ENCODE peak calls at places on chromosomes 1 and 21, in seven cellular contexts. One of them, this sample, is unnamed.

GRCh38 chr1:112251766-112252506 is 144.1 kb upstream of the CTTNBP2NL start:
- DNase-seq in endothelial cell: no peak
- DNase-seq in choroid plexus epithelial cell: peak; percentile 25
- DNase-seq in GM10248: no peak
- DNase-seq in brain microvascular endothelial cell: peak; percentile 50
- DNase-seq in A673: no peak
- DNase-seq in RWPE1: peak; percentile 86
- DNase-seq in this sample: no peak

GRCh38 chr1:69700770-69701169 is 133.0 kb downstream of the LRRC7 start:
- DNase-seq in endothelial cell: peak; percentile 66
- DNase-seq in choroid plexus epithelial cell: peak; percentile 39
- DNase-seq in GM10248: no peak
- DNase-seq in brain microvascular endothelial cell: peak; percentile 33
- DNase-seq in A673: peak; percentile 27
- DNase-seq in RWPE1: no peak
- DNase-seq in this sample: no peak

GRCh38 chr1:8423702-8424538 is 106.0 kb downstream of the SLC45A1 start:
- DNase-seq in endothelial cell: peak; percentile 70
- DNase-seq in choroid plexus epithelial cell: peak; percentile 73
- DNase-seq in GM10248: peak; percentile 51
- DNase-seq in brain microvascular endothelial cell: peak; percentile 49
- DNase-seq in A673: peak; percentile 85
- DNase-seq in RWPE1: peak; percentile 48
- DNase-seq in this sample: peak; percentile 65

GRCh38 chr1:172928412-172928811 is 122.3 kb downstream of the TNFSF18 start:
- DNase-seq in endothelial cell: no peak
- DNase-seq in choroid plexus epithelial cell: peak; percentile 85
- DNase-seq in GM10248: no peak
- DNase-seq in brain microvascular endothelial cell: peak; percentile 85
- DNase-seq in A673: no peak
- DNase-seq in RWPE1: peak; percentile 38
- DNase-seq in this sample: no peak

GRCh38 chr1:157442065-157442464 is 110.2 kb downstream of the FCRL5 start:
- DNase-seq in endothelial cell: no peak
- DNase-seq in choroid plexus epithelial cell: no peak
- DNase-seq in GM10248: no peak
- DNase-seq in brain microvascular endothelial cell: no peak
- DNase-seq in A673: no peak
- DNase-seq in RWPE1: no peak
- DNase-seq in this sample: no peak

GRCh38 chr21:28742527-28742926 is 250.2 kb downstream of the LTN1 start:
- DNase-seq in endothelial cell: no peak
- DNase-seq in choroid plexus epithelial cell: peak; percentile 60
- DNase-seq in GM10248: no peak
- DNase-seq in brain microvascular endothelial cell: peak; percentile 33
- DNase-seq in A673: peak; percentile 23
- DNase-seq in RWPE1: peak; percentile 30
- DNase-seq in this sample: no peak

GRCh38 chr1:109083923-109084322 is 6.6 kb upstream of the TMEM167B start:
- DNase-seq in endothelial cell: no peak
- DNase-seq in choroid plexus epithelial cell: no peak
- DNase-seq in GM10248: no peak
- DNase-seq in brain microvascular endothelial cell: no peak
- DNase-seq in A673: no peak
- DNase-seq in RWPE1: no peak
- DNase-seq in this sample: no peak

GRCh38 chr1:229230136-229230892 is 40.6 kb upstream of the RAB4A start:
- DNase-seq in endothelial cell: no peak
- DNase-seq in choroid plexus epithelial cell: no peak
- DNase-seq in GM10248: peak; percentile 52
- DNase-seq in brain microvascular endothelial cell: no peak
- DNase-seq in A673: peak; percentile 61
- DNase-seq in RWPE1: peak; percentile 44
- DNase-seq in this sample: peak; percentile 46

GRCh38 chr21:30942192-30942591 is 60.8 kb upstream of the KRTAP11-1 start:
- DNase-seq in endothelial cell: no peak
- DNase-seq in choroid plexus epithelial cell: no peak
- DNase-seq in GM10248: no peak
- DNase-seq in brain microvascular endothelial cell: no peak
- DNase-seq in A673: no peak
- DNase-seq in RWPE1: no peak
- DNase-seq in this sample: no peak

GRCh38 chr1:39816431-39817090 is 27.9 kb upstream of the BMP8B start:
- DNase-seq in endothelial cell: peak; percentile 72
- DNase-seq in choroid plexus epithelial cell: peak; percentile 72
- DNase-seq in GM10248: peak; percentile 79
- DNase-seq in brain microvascular endothelial cell: peak; percentile 73
- DNase-seq in A673: peak; percentile 76
- DNase-seq in RWPE1: peak; percentile 60
- DNase-seq in this sample: peak; percentile 80

GRCh38 chr21:46562964-46563607 is 41.8 kb downstream of the S100B start:
- DNase-seq in endothelial cell: no peak
- DNase-seq in choroid plexus epithelial cell: no peak
- DNase-seq in GM10248: no peak
- DNase-seq in brain microvascular endothelial cell: no peak
- DNase-seq in A673: no peak
- DNase-seq in RWPE1: no peak
- DNase-seq in this sample: no peak

GRCh38 chr1:210260087-210260486 is 27.5 kb downstream of the SERTAD4 start:
- DNase-seq in endothelial cell: no peak
- DNase-seq in choroid plexus epithelial cell: no peak
- DNase-seq in GM10248: no peak
- DNase-seq in brain microvascular endothelial cell: no peak
- DNase-seq in A673: peak; percentile 37
- DNase-seq in RWPE1: no peak
- DNase-seq in this sample: no peak

GRCh38 chr1:27589441-27589840 is 14.5 kb downstream of the AHDC1 start:
- DNase-seq in endothelial cell: no peak
- DNase-seq in choroid plexus epithelial cell: no peak
- DNase-seq in GM10248: no peak
- DNase-seq in brain microvascular endothelial cell: no peak
- DNase-seq in A673: no peak
- DNase-seq in RWPE1: no peak
- DNase-seq in this sample: no peak

GRCh38 chr1:27074175-27074780 is 61.6 kb upstream of the TENT5B start:
- DNase-seq in endothelial cell: no peak
- DNase-seq in choroid plexus epithelial cell: peak; percentile 10
- DNase-seq in GM10248: no peak
- DNase-seq in brain microvascular endothelial cell: peak; percentile 29
- DNase-seq in A673: no peak
- DNase-seq in RWPE1: no peak
- DNase-seq in this sample: no peak

GRCh38 chr1:11639372-11639771 is 14.9 kb downstream of the FBXO2 start:
- DNase-seq in endothelial cell: no peak
- DNase-seq in choroid plexus epithelial cell: no peak
- DNase-seq in GM10248: no peak
- DNase-seq in brain microvascular endothelial cell: no peak
- DNase-seq in A673: no peak
- DNase-seq in RWPE1: no peak
- DNase-seq in this sample: no peak

GRCh38 chr1:247551716-247552115 is 2.8 kb downstream of the GCSAML start:
- DNase-seq in endothelial cell: no peak
- DNase-seq in choroid plexus epithelial cell: peak; percentile 5
- DNase-seq in GM10248: no peak
- DNase-seq in brain microvascular endothelial cell: peak; percentile 25
- DNase-seq in A673: no peak
- DNase-seq in RWPE1: no peak
- DNase-seq in this sample: no peak

GRCh38 chr1:94416901-94417701 is 1.1 kb upstream of the ABCD3 start:
- DNase-seq in endothelial cell: no peak
- DNase-seq in choroid plexus epithelial cell: peak; percentile 78
- DNase-seq in GM10248: no peak
- DNase-seq in brain microvascular endothelial cell: peak; percentile 68
- DNase-seq in A673: peak; percentile 45
- DNase-seq in RWPE1: no peak
- DNase-seq in this sample: no peak

GRCh38 chr1:107051266-107051665 is 5.2 kb upstream of the PRMT6 start:
- DNase-seq in endothelial cell: no peak
- DNase-seq in choroid plexus epithelial cell: no peak
- DNase-seq in GM10248: no peak
- DNase-seq in brain microvascular endothelial cell: no peak
- DNase-seq in A673: no peak
- DNase-seq in RWPE1: no peak
- DNase-seq in this sample: no peak

GRCh38 chr1:107061886-107062285 is 5.4 kb downstream of the PRMT6 start:
- DNase-seq in endothelial cell: no peak
- DNase-seq in choroid plexus epithelial cell: no peak
- DNase-seq in GM10248: no peak
- DNase-seq in brain microvascular endothelial cell: no peak
- DNase-seq in A673: no peak
- DNase-seq in RWPE1: no peak
- DNase-seq in this sample: no peak

GRCh38 chr1:107058245-107059032 is 2.0 kb downstream of the PRMT6 start:
- DNase-seq in endothelial cell: no peak
- DNase-seq in choroid plexus epithelial cell: no peak
- DNase-seq in GM10248: peak; percentile 30
- DNase-seq in brain microvascular endothelial cell: no peak
- DNase-seq in A673: no peak
- DNase-seq in RWPE1: no peak
- DNase-seq in this sample: peak; percentile 43

GRCh38 chr1:107057197-107058133 is 991 bp downstream of the PRMT6 start:
- DNase-seq in endothelial cell: peak; percentile 58
- DNase-seq in choroid plexus epithelial cell: peak; percentile 54
- DNase-seq in GM10248: peak; percentile 64
- DNase-seq in brain microvascular endothelial cell: peak; percentile 27
- DNase-seq in A673: peak; percentile 78
- DNase-seq in RWPE1: peak; percentile 31
- DNase-seq in this sample: peak; percentile 69

DNA sequence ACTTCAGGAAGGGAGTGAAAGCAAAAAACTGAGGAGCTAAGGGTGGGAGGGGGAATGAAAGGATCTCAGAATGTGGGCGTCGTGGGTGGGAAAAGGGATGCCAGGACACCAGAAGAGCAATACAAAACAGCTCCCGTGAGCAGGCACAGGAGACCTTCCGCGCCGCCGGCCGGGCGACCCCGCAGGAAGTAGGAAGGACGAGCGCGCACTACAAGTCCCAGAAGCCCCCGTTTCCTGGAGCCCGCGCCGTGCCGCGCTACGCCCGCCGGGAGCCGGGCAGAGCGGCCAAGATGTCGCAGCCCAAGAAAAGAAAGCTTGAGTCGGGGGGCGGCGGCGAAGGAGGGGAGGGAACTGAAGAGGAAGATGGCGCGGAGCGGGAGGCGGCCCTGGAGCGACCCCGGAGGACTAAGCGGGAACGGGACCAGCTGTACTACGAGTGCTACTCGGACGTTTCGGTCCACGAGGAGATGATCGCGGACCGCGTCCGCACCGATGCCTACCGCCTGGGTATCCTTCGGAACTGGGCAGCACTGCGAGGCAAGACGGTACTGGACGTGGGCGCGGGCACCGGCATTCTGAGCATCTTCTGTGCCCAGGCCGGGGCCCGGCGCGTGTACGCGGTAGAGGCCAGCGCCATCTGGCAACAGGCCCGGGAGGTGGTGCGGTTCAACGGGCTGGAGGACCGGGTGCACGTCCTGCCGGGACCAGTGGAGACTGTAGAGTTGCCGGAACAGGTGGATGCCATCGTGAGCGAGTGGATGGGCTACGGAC is at the start of gene PRMT6:
- DNase-seq in endothelial cell: peak; percentile 80
- DNase-seq in choroid plexus epithelial cell: peak; percentile 71
- DNase-seq in GM10248: peak; percentile 83
- DNase-seq in brain microvascular endothelial cell: peak; percentile 61
- DNase-seq in A673: peak; percentile 94
- DNase-seq in RWPE1: peak; percentile 67
- DNase-seq in this sample: peak; percentile 87
- TF ChIP-seq CTCF in endothelial cell: no peak
- TF ChIP-seq CTCF in choroid plexus epithelial cell: no peak
- TF ChIP-seq CTCF in GM10248: peak; percentile 28
- TF ChIP-seq CTCF in brain microvascular endothelial cell: no peak
- TF ChIP-seq CTCF in A673: no peak
- TF ChIP-seq CTCF in RWPE1: no peak
- TF ChIP-seq CTCF in this sample: peak; percentile 18

DNA sequence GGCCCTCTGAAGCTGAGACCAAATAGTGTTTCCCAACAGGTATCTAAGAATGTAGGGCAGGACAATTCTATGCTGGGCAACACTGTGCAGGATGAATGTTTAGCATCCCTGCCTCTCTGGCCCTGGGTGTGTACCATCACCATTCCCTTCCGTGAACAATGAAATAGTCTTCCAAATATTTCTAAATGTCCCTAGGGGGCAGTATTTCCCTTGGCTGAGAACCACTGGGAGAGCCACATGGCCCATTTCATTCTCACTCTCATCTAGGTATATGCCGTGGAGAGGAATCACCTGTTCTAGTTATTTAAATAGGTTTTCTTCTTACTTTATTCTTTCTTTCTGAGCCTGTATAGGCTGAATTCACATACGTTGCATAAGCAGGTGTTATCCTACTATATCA is 395.0 kb downstream of the PRDM2 start:
- DNase-seq in endothelial cell: no peak
- DNase-seq in choroid plexus epithelial cell: peak; percentile 13
- DNase-seq in GM10248: peak; percentile 15
- DNase-seq in brain microvascular endothelial cell: no peak
- DNase-seq in A673: peak; percentile 68
- DNase-seq in RWPE1: peak; percentile 27
- DNase-seq in this sample: peak; percentile 27
- TF ChIP-seq CTCF in endothelial cell: peak; percentile 64
- TF ChIP-seq CTCF in choroid plexus epithelial cell: peak; percentile 45
- TF ChIP-seq CTCF in GM10248: peak; percentile 30
- TF ChIP-seq CTCF in brain microvascular endothelial cell: no peak
- TF ChIP-seq CTCF in A673: peak; percentile 69
- TF ChIP-seq CTCF in RWPE1: no peak
- TF ChIP-seq CTCF in this sample: no peak

GRCh38 chr1:53321366-53321765 is 6.5 kb downstream of the LRP8 start:
- DNase-seq in endothelial cell: peak; percentile 69
- DNase-seq in choroid plexus epithelial cell: no peak
- DNase-seq in GM10248: no peak
- DNase-seq in brain microvascular endothelial cell: no peak
- DNase-seq in A673: no peak
- DNase-seq in RWPE1: no peak
- DNase-seq in this sample: no peak
- TF ChIP-seq CTCF in endothelial cell: no peak
- TF ChIP-seq CTCF in choroid plexus epithelial cell: peak; percentile 40
- TF ChIP-seq CTCF in GM10248: no peak
- TF ChIP-seq CTCF in brain microvascular endothelial cell: peak; percentile 60
- TF ChIP-seq CTCF in A673: peak; percentile 31
- TF ChIP-seq CTCF in RWPE1: no peak
- TF ChIP-seq CTCF in this sample: no peak

GRCh38 chr1:180918519-180918918 is 5.8 kb downstream of the KIAA1614 start:
- DNase-seq in endothelial cell: no peak
- DNase-seq in choroid plexus epithelial cell: no peak
- DNase-seq in GM10248: no peak
- DNase-seq in brain microvascular endothelial cell: no peak
- DNase-seq in A673: no peak
- DNase-seq in RWPE1: no peak
- DNase-seq in this sample: no peak

GRCh38 chr1:180916012-180916770 is 3.5 kb downstream of the KIAA1614 start:
- DNase-seq in endothelial cell: no peak
- DNase-seq in choroid plexus epithelial cell: no peak
- DNase-seq in GM10248: no peak
- DNase-seq in brain microvascular endothelial cell: no peak
- DNase-seq in A673: no peak
- DNase-seq in RWPE1: no peak
- DNase-seq in this sample: no peak

GRCh38 chr1:180919183-180919700 is 6.5 kb downstream of the KIAA1614 start:
- DNase-seq in endothelial cell: no peak
- DNase-seq in choroid plexus epithelial cell: no peak
- DNase-seq in GM10248: no peak
- DNase-seq in brain microvascular endothelial cell: no peak
- DNase-seq in A673: no peak
- DNase-seq in RWPE1: no peak
- DNase-seq in this sample: no peak

GRCh38 chr1:180916771-180917170 is 4.1 kb downstream of the KIAA1614 start:
- DNase-seq in endothelial cell: no peak
- DNase-seq in choroid plexus epithelial cell: no peak
- DNase-seq in GM10248: no peak
- DNase-seq in brain microvascular endothelial cell: no peak
- DNase-seq in A673: no peak
- DNase-seq in RWPE1: no peak
- DNase-seq in this sample: no peak

GRCh38 chr1:180917306-180918065 is 4.8 kb downstream of the KIAA1614 start:
- DNase-seq in endothelial cell: no peak
- DNase-seq in choroid plexus epithelial cell: peak; percentile 25
- DNase-seq in GM10248: no peak
- DNase-seq in brain microvascular endothelial cell: peak; percentile 9
- DNase-seq in A673: peak; percentile 59
- DNase-seq in RWPE1: no peak
- DNase-seq in this sample: no peak
- TF ChIP-seq CTCF in endothelial cell: no peak
- TF ChIP-seq CTCF in choroid plexus epithelial cell: peak; percentile 22
- TF ChIP-seq CTCF in GM10248: no peak
- TF ChIP-seq CTCF in brain microvascular endothelial cell: peak; percentile 52
- TF ChIP-seq CTCF in A673: peak; percentile 37
- TF ChIP-seq CTCF in RWPE1: no peak
- TF ChIP-seq CTCF in this sample: no peak